ENCODE peak calls at places on chromosome 3, in seven cellular contexts. One of them, this sample, is unnamed.

GRCh38 chr3:192917508-192918274 is at the start of gene MB21D2:
- DNase-seq in A172: peak
- DNase-seq in astrocyte of the spinal cord: peak
- DNase-seq in activated CD8-positive, alpha-beta memory T cell treated with anti-CD3 and anti-CD28 coated beads for 24 hours: peak
- DNase-seq in dermis blood vessel endothelial cell: peak
- DNase-seq in activated CD8-positive, alpha-beta T cell treated with anti-CD3 and anti-CD28 coated beads for 36 hours: peak
- DNase-seq in T-cell: peak
- DNase-seq in this sample: no peak

GRCh38 chr3:60703008-60703407 is 548.2 kb downstream of the FHIT start:
- DNase-seq in A172: no peak
- DNase-seq in astrocyte of the spinal cord: no peak
- DNase-seq in activated CD8-positive, alpha-beta memory T cell treated with anti-CD3 and anti-CD28 coated beads for 24 hours: no peak
- DNase-seq in dermis blood vessel endothelial cell: no peak
- DNase-seq in activated CD8-positive, alpha-beta T cell treated with anti-CD3 and anti-CD28 coated beads for 36 hours: no peak
- DNase-seq in T-cell: no peak
- DNase-seq in this sample: no peak

GRCh38 chr3:49255686-49256085 is 21.3 kb downstream of the C3orf62 start:
- DNase-seq in A172: no peak
- DNase-seq in astrocyte of the spinal cord: no peak
- DNase-seq in activated CD8-positive, alpha-beta memory T cell treated with anti-CD3 and anti-CD28 coated beads for 24 hours: no peak
- DNase-seq in dermis blood vessel endothelial cell: peak
- DNase-seq in activated CD8-positive, alpha-beta T cell treated with anti-CD3 and anti-CD28 coated beads for 36 hours: no peak
- DNase-seq in T-cell: no peak
- DNase-seq in this sample: no peak

GRCh38 chr3:39920271-39920670 is 110.9 kb downstream of the MYRIP start:
- DNase-seq in A172: no peak
- DNase-seq in astrocyte of the spinal cord: peak
- DNase-seq in activated CD8-positive, alpha-beta memory T cell treated with anti-CD3 and anti-CD28 coated beads for 24 hours: no peak
- DNase-seq in dermis blood vessel endothelial cell: no peak
- DNase-seq in activated CD8-positive, alpha-beta T cell treated with anti-CD3 and anti-CD28 coated beads for 36 hours: no peak
- DNase-seq in T-cell: no peak
- DNase-seq in this sample: no peak

GRCh38 chr3:29382399-29382798 is 101.5 kb downstream of the RBMS3 start:
- DNase-seq in A172: no peak
- DNase-seq in astrocyte of the spinal cord: peak
- DNase-seq in activated CD8-positive, alpha-beta memory T cell treated with anti-CD3 and anti-CD28 coated beads for 24 hours: no peak
- DNase-seq in dermis blood vessel endothelial cell: no peak
- DNase-seq in activated CD8-positive, alpha-beta T cell treated with anti-CD3 and anti-CD28 coated beads for 36 hours: no peak
- DNase-seq in T-cell: no peak
- DNase-seq in this sample: no peak

GRCh38 chr3:168094877-168095610 is 680 bp downstream of the GOLIM4 start:
- DNase-seq in A172: peak
- DNase-seq in astrocyte of the spinal cord: peak
- DNase-seq in activated CD8-positive, alpha-beta memory T cell treated with anti-CD3 and anti-CD28 coated beads for 24 hours: peak
- DNase-seq in dermis blood vessel endothelial cell: peak
- DNase-seq in activated CD8-positive, alpha-beta T cell treated with anti-CD3 and anti-CD28 coated beads for 36 hours: peak
- DNase-seq in T-cell: peak
- DNase-seq in this sample: peak

GRCh38 chr3:177475266-177475665 is 278.0 kb upstream of the TBL1XR1 start:
- DNase-seq in A172: no peak
- DNase-seq in astrocyte of the spinal cord: no peak
- DNase-seq in activated CD8-positive, alpha-beta memory T cell treated with anti-CD3 and anti-CD28 coated beads for 24 hours: no peak
- DNase-seq in dermis blood vessel endothelial cell: no peak
- DNase-seq in activated CD8-positive, alpha-beta T cell treated with anti-CD3 and anti-CD28 coated beads for 36 hours: no peak
- DNase-seq in T-cell: no peak
- DNase-seq in this sample: no peak

GRCh38 chr3:170277833-170278586 is 55.8 kb downstream of the PRKCI start:
- DNase-seq in A172: no peak
- DNase-seq in astrocyte of the spinal cord: peak
- DNase-seq in activated CD8-positive, alpha-beta memory T cell treated with anti-CD3 and anti-CD28 coated beads for 24 hours: no peak
- DNase-seq in dermis blood vessel endothelial cell: no peak
- DNase-seq in activated CD8-positive, alpha-beta T cell treated with anti-CD3 and anti-CD28 coated beads for 36 hours: no peak
- DNase-seq in T-cell: no peak
- DNase-seq in this sample: peak

GRCh38 chr3:170709046-170709445 is 123.2 kb upstream of the SLC7A14 start:
- DNase-seq in A172: no peak
- DNase-seq in astrocyte of the spinal cord: no peak
- DNase-seq in activated CD8-positive, alpha-beta memory T cell treated with anti-CD3 and anti-CD28 coated beads for 24 hours: no peak
- DNase-seq in dermis blood vessel endothelial cell: no peak
- DNase-seq in activated CD8-positive, alpha-beta T cell treated with anti-CD3 and anti-CD28 coated beads for 36 hours: no peak
- DNase-seq in T-cell: no peak
- DNase-seq in this sample: no peak

GRCh38 chr3:114093596-114093995 is 37.1 kb downstream of the QTRT2 start:
- DNase-seq in A172: peak
- DNase-seq in astrocyte of the spinal cord: peak
- DNase-seq in activated CD8-positive, alpha-beta memory T cell treated with anti-CD3 and anti-CD28 coated beads for 24 hours: no peak
- DNase-seq in dermis blood vessel endothelial cell: peak
- DNase-seq in activated CD8-positive, alpha-beta T cell treated with anti-CD3 and anti-CD28 coated beads for 36 hours: no peak
- DNase-seq in T-cell: no peak
- DNase-seq in this sample: no peak

GRCh38 chr3:161171113-161171512 is 50.0 kb upstream of the NMD3 start:
- DNase-seq in A172: peak
- DNase-seq in astrocyte of the spinal cord: peak
- DNase-seq in activated CD8-positive, alpha-beta memory T cell treated with anti-CD3 and anti-CD28 coated beads for 24 hours: no peak
- DNase-seq in dermis blood vessel endothelial cell: peak
- DNase-seq in activated CD8-positive, alpha-beta T cell treated with anti-CD3 and anti-CD28 coated beads for 36 hours: peak
- DNase-seq in T-cell: no peak
- DNase-seq in this sample: no peak

GRCh38 chr3:80079886-80080285 is 312.1 kb upstream of the ROBO1 start:
- DNase-seq in A172: no peak
- DNase-seq in astrocyte of the spinal cord: no peak
- DNase-seq in activated CD8-positive, alpha-beta memory T cell treated with anti-CD3 and anti-CD28 coated beads for 24 hours: no peak
- DNase-seq in dermis blood vessel endothelial cell: no peak
- DNase-seq in activated CD8-positive, alpha-beta T cell treated with anti-CD3 and anti-CD28 coated beads for 36 hours: no peak
- DNase-seq in T-cell: no peak
- DNase-seq in this sample: no peak

GRCh38 chr3:148975277-148975676 is 16.1 kb upstream of the GYG1 start:
- DNase-seq in A172: peak
- DNase-seq in astrocyte of the spinal cord: no peak
- DNase-seq in activated CD8-positive, alpha-beta memory T cell treated with anti-CD3 and anti-CD28 coated beads for 24 hours: no peak
- DNase-seq in dermis blood vessel endothelial cell: no peak
- DNase-seq in activated CD8-positive, alpha-beta T cell treated with anti-CD3 and anti-CD28 coated beads for 36 hours: no peak
- DNase-seq in T-cell: no peak
- DNase-seq in this sample: no peak

GRCh38 chr3:42652611-42653302 is 740 bp upstream of the ZBTB47 start:
- DNase-seq in A172: peak
- DNase-seq in astrocyte of the spinal cord: peak
- DNase-seq in activated CD8-positive, alpha-beta memory T cell treated with anti-CD3 and anti-CD28 coated beads for 24 hours: no peak
- DNase-seq in dermis blood vessel endothelial cell: peak
- DNase-seq in activated CD8-positive, alpha-beta T cell treated with anti-CD3 and anti-CD28 coated beads for 36 hours: no peak
- DNase-seq in T-cell: no peak
- DNase-seq in this sample: no peak

GRCh38 chr3:192957441-192957951 is 39.8 kb upstream of the MB21D2 start:
- DNase-seq in A172: peak
- DNase-seq in astrocyte of the spinal cord: peak
- DNase-seq in activated CD8-positive, alpha-beta memory T cell treated with anti-CD3 and anti-CD28 coated beads for 24 hours: no peak
- DNase-seq in dermis blood vessel endothelial cell: peak
- DNase-seq in activated CD8-positive, alpha-beta T cell treated with anti-CD3 and anti-CD28 coated beads for 36 hours: no peak
- DNase-seq in T-cell: no peak
- DNase-seq in this sample: no peak